ENCODE peak calls at places on chromosome 4, in seven cellular contexts. G is astrocyte of the spinal cord, I is MM.1S, H is omental fat pad, O is fibroblast of lung, D is neural crest cell, N is endothelial cell of umbilical vein. A is an unnamed sample.

GRCh38 chr4:81314897-81315470 is 100.0 kb upstream of the PRKG2 start:
- DNase-seq in G (peak), I (no peak), H (no peak), O (peak), D (no peak), N (no peak), A (no peak)

GRCh38 chr4:102042843-102043802 is 252.6 kb downstream of the BANK1 start:
- DNase-seq in G (no peak), I (no peak), H (no peak), O (no peak), D (no peak), N (no peak), A (no peak)

GRCh38 chr4:53010320-53010719 is 148.2 kb downstream of the RASL11B start:
- DNase-seq in G (peak), I (no peak), H (no peak), O (peak), D (no peak), N (no peak), A (no peak)

GRCh38 chr4:15392053-15392805 is 35.6 kb upstream of the C1QTNF7 start:
- DNase-seq in G (no peak), I (no peak), H (no peak), O (no peak), D (no peak), N (no peak), A (no peak)

GRCh38 chr4:94673961-94674360 is 83.8 kb upstream of the BMPR1B start:
- DNase-seq in G (no peak), I (no peak), H (no peak), O (no peak), D (no peak), N (no peak), A (peak)

GRCh38 chr4:8238061-8238511 is 31.5 kb upstream of the HTRA3 start:
- DNase-seq in G (no peak), I (peak), H (no peak), O (no peak), D (no peak), N (no peak), A (no peak)

GRCh38 chr4:38145741-38146140 is 185.5 kb downstream of the PTTG2 start:
- DNase-seq in G (peak), I (no peak), H (no peak), O (peak), D (no peak), N (no peak), A (no peak)

GRCh38 chr4:151962138-151962845 is 201.5 kb upstream of the GATB start:
- DNase-seq in G (no peak), I (no peak), H (no peak), O (no peak), D (no peak), N (no peak), A (no peak)

GRCh38 chr4:105946771-105947170 is 51.5 kb downstream of the NPNT start:
- DNase-seq in G (no peak), I (no peak), H (no peak), O (no peak), D (no peak), N (no peak), A (no peak)

GRCh38 chr4:3342182-3342854 is 49.5 kb downstream of the RGS12 start:
- DNase-seq in G (peak), I (no peak), H (no peak), O (peak), D (no peak), N (peak), A (no peak)

GRCh38 chr4:111937368-111937767 is 207.9 kb upstream of the FAM241A start:
- DNase-seq in G (peak), I (peak), H (no peak), O (peak), D (no peak), N (peak), A (no peak)

GRCh38 chr4:139171878-139172691 is 4.9 kb downstream of the ELF2 start:
- DNase-seq in G (peak), I (no peak), H (no peak), O (peak), D (no peak), N (no peak), A (no peak)

GRCh38 chr4:88240297-88240714 is 44.1 kb downstream of the PPM1K start:
- DNase-seq in G (no peak), I (no peak), H (no peak), O (no peak), D (no peak), N (no peak), A (no peak)

GRCh38 chr4:139555705-139556070 is 331 bp downstream of the SETD7 start:
- DNase-seq in G (no peak), I (no peak), H (no peak), O (peak), D (peak), N (no peak), A (no peak)

GRCh38 chr4:26455571-26455970 is 34.7 kb downstream of the CCKAR start:
- DNase-seq in G (no peak), I (no peak), H (no peak), O (no peak), D (no peak), N (no peak), A (no peak)

GRCh38 chr4:37678624-37679023 is 7.6 kb downstream of the RELL1 start:
- DNase-seq in G (no peak), I (no peak), H (no peak), O (no peak), D (no peak), N (no peak), A (no peak)

GRCh38 chr4:24890561-24890960 is 22.3 kb downstream of the CCDC149 start:
- DNase-seq in G (no peak), I (no peak), H (no peak), O (no peak), D (no peak), N (no peak), A (no peak)

GRCh38 chr4:169205146-169205806 is 65.5 kb downstream of the SH3RF1 start:
- DNase-seq in G (no peak), I (no peak), H (no peak), O (peak), D (no peak), N (no peak), A (no peak)

GRCh38 chr4:124018383-124019317 is 622.1 kb downstream of the SPRY1 start:
- DNase-seq in G (peak), I (peak), H (no peak), O (peak), D (no peak), N (peak), A (no peak)

GRCh38 chr4:15469402-15470148 is at the start of gene CC2D2A:
- DNase-seq in G (peak), I (no peak), H (no peak), O (peak), D (peak), N (peak), A (peak)

GRCh38 chr4:3452376-3452775 is 10.6 kb downstream of the HGFAC start:
- DNase-seq in G (no peak), I (no peak), H (no peak), O (no peak), D (no peak), N (no peak), A (peak)

GRCh38 chr4:41512604-41513003 is 25.4 kb upstream of the LIMCH1 start:
- DNase-seq in G (no peak), I (no peak), H (no peak), O (no peak), D (no peak), N (no peak), A (no peak)

GRCh38 chr4:73883306-73883705 is 14.1 kb downstream of the CXCL1 start:
- DNase-seq in G (peak), I (peak), H (no peak), O (peak), D (no peak), N (peak), A (no peak)

GRCh38 chr4:156663663-156664062 is 307.9 kb downstream of the PDGFC start:
- DNase-seq in G (no peak), I (no peak), H (no peak), O (no peak), D (no peak), N (no peak), A (no peak)

GRCh38 chr4:85200106-85200505 is 233.6 kb upstream of the WDFY3 start:
- DNase-seq in G (no peak), I (no peak), H (no peak), O (no peak), D (no peak), N (no peak), A (no peak)

GRCh38 chr4:140172960-140173359 is 19.0 kb upstream of the MAML3 start:
- DNase-seq in G (no peak), I (no peak), H (no peak), O (no peak), D (no peak), N (no peak), A (no peak)

GRCh38 chr4:41880840-41881831 is 54.1 kb upstream of the TMEM33 start:
- DNase-seq in G (peak), I (no peak), H (no peak), O (peak), D (no peak), N (no peak), A (no peak)

GRCh38 chr4:53601251-53601764 is 10.0 kb upstream of the LNX1 start:
- DNase-seq in G (no peak), I (peak), H (no peak), O (no peak), D (peak), N (peak), A (peak)

GRCh38 chr4:25107827-25108516 is 52.3 kb downstream of the SEPSECS start:
- DNase-seq in G (no peak), I (no peak), H (no peak), O (no peak), D (no peak), N (no peak), A (no peak)

GRCh38 chr4:152988721-152989553 is 52.8 kb downstream of the FHDC1 start:
- DNase-seq in G (no peak), I (no peak), H (no peak), O (no peak), D (no peak), N (no peak), A (no peak)

GRCh38 chr4:18882468-18882867 is 860.9 kb upstream of the LCORL start:
- DNase-seq in G (peak), I (no peak), H (no peak), O (peak), D (no peak), N (peak), A (no peak)

GRCh38 chr4:182918791-182919302 is 1.7 kb upstream of the DCTD start:
- DNase-seq in G (no peak), I (peak), H (no peak), O (no peak), D (no peak), N (no peak), A (no peak)

GRCh38 chr4:2750719-2751605 is 5.2 kb downstream of the TNIP2 start:
- DNase-seq in G (no peak), I (no peak), H (no peak), O (no peak), D (no peak), N (no peak), A (no peak)

GRCh38 chr4:77154074-77154473 is 2.9 kb upstream of the CCNG2 start:
- DNase-seq in G (no peak), I (peak), H (no peak), O (no peak), D (no peak), N (no peak), A (no peak)

GRCh38 chr4:132642196-132642817 is 506.8 kb upstream of the PCDH10 start:
- DNase-seq in G (peak), I (peak), H (no peak), O (peak), D (peak), N (peak), A (peak)

GRCh38 chr4:168777277-168777965 is 232.6 kb downstream of the CBR4 start:
- DNase-seq in G (no peak), I (no peak), H (no peak), O (no peak), D (no peak), N (peak), A (no peak)

DNA sequence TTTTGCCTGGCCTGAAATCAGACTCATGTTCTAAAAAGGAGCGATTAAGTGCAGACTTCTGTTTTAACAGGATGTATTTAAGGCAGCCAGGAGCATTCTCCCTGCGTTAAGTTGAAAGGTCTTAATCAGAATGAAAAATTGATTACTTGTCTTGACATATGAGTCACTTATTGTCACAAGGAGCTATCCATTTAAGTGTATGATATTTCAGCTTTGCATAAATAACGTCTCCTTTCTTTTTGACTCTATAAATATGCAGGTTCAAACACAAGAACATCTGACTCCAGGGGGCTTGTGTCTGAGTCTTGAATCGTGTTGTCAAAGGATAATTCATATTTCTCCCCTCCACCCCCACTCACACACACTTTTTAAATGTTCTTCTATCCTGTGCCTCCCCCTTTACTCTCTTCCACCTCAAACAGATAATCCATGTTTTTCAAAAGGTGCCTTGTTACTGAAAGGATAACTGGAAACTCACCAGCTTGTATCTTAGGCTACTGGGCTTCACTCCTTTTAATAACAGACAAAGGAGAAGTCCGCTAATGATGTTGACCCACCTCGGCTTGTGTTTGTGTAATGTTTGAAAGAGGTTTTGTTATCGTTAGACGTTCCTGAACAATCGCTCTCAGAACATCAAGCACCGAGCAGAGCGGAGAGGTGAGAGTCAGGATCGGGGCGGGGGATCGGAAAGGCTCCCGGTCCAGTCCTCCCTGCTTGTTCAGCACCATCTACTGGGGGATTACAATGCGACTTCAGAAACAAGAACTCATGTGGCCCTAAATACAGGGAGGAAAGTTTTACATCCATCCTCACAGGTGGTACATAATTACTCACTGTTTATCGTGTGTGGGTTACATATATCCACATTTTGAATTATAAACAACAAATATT is 107.5 kb upstream of the RPL34 start:
- DNase-seq in G (peak), I (no peak), H (no peak), O (peak), D (peak), N (peak), A (peak)
- TF ChIP-seq CTCF in G (peak), I (no peak), H (no peak), O (peak), D (peak), N (no peak), A (peak)

GRCh38 chr4:103753868-103754653 is 34.3 kb upstream of the TACR3 start:
- DNase-seq in G (no peak), I (no peak), H (no peak), O (no peak), D (no peak), N (no peak), A (peak)
- TF ChIP-seq CTCF in G (no peak), I (no peak), H (no peak), O (no peak), D (no peak), N (no peak), A (no peak)

GRCh38 chr4:23337292-23337691 is 552.6 kb downstream of the PPARGC1A start:
- DNase-seq in G (no peak), I (peak), H (no peak), O (no peak), D (no peak), N (no peak), A (no peak)
- TF ChIP-seq CTCF in G (no peak), I (peak), H (no peak), O (peak), D (peak), N (no peak), A (peak)

GRCh38 chr4:43619219-43619618 is 726.7 kb downstream of the GRXCR1 start:
- DNase-seq in G (no peak), I (no peak), H (no peak), O (no peak), D (no peak), N (no peak), A (no peak)
- TF ChIP-seq CTCF in G (no peak), I (no peak), H (no peak), O (no peak), D (no peak), N (no peak), A (no peak)

GRCh38 chr4:113899260-113900177 is 79.9 kb downstream of the ARSJ start:
- DNase-seq in G (no peak), I (peak), H (no peak), O (no peak), D (no peak), N (no peak), A (no peak)

GRCh38 chr4:113905301-113905700 is 74.1 kb downstream of the ARSJ start:
- DNase-seq in G (no peak), I (no peak), H (no peak), O (peak), D (no peak), N (no peak), A (no peak)

GRCh38 chr4:113907559-113907958 is 71.9 kb downstream of the ARSJ start:
- DNase-seq in G (no peak), I (no peak), H (no peak), O (no peak), D (no peak), N (no peak), A (no peak)

DNA sequence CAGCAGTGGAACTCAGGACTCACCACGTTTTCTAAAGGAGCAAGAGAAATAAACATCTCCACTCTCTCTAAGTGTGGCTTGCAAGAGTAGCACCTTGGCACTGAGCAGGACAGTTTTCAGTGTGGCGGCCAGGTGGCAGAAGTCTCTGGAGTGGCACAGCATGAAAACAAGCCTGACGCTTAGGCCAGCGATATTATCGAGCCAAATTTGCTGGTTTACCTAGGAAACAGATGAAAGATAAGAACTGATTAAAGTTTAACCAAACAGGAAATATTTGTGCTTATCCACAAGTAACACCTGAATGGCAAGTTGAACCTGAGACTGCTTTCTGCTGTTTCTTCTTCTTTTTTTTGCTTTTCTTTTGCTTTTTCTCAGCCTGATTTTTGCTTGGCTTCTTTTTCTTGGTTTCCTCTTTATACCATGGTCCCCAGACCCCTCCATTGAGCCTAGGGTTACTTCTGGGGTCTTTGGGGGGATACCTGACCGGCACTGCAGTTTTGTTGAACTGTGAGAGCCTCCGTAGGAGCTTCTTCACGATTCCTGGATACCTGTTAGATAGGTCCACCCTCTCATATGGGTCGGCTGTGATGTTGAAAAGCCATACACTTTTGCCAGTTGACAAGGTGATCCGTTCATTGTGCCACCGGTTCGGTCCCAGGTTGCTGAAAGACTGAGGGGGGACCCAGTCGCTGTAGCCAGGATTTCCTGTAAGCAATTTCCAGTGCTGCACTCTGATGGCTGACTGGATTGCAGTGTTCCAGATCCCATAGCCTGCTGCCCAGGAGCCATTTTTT is 77.3 kb downstream of the ARSJ start:
- DNase-seq in G (no peak), I (no peak), H (no peak), O (no peak), D (no peak), N (peak), A (no peak)
- TF ChIP-seq CTCF in G (no peak), I (no peak), H (no peak), O (no peak), D (no peak), N (no peak), A (no peak)

GRCh38 chr4:142846105-142846728 is at the start of gene INPP4B:
- DNase-seq in G (peak), I (peak), H (no peak), O (peak), D (peak), N (peak), A (peak)

GRCh38 chr4:142838781-142839180 is 7.3 kb downstream of the INPP4B start:
- DNase-seq in G (no peak), I (no peak), H (no peak), O (no peak), D (no peak), N (no peak), A (no peak)

GRCh38 chr4:142844782-142845181 is 1.3 kb downstream of the INPP4B start:
- DNase-seq in G (no peak), I (no peak), H (no peak), O (no peak), D (no peak), N (no peak), A (no peak)

GRCh38 chr4:142845293-142846070 is 619 bp downstream of the INPP4B start:
- DNase-seq in G (peak), I (no peak), H (no peak), O (no peak), D (no peak), N (peak), A (peak)

DNA sequence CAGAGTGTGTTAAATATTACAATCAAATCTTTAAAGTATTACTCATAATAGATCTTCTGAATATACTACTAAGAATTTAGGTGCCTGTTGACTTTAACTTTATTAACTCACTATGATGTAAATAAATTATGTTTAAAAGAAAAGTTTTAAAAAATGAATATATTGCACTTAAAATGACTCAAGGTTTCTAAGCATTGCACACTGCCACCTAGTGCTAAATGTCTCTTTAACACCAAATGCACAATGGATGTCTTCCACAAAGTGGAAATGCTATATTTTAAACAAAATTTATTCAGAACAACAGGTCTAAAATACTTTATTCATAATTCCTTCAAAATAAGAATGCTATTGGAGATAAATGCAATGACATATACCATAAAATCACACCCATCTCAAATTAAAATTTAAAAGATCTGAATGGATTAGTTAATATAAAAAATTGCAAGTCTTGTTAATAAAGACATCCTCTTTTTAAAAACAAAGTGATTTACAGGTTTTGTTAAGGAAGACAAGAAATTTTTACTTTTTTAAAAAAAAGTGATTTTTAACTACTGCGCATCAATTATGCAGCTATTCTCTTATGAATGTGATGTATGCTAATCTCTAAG is 5.5 kb downstream of the INPP4B start:
- DNase-seq in G (peak), I (peak), H (no peak), O (peak), D (no peak), N (peak), A (no peak)
- TF ChIP-seq CTCF in G (peak), I (peak), H (no peak), O (peak), D (peak), N (peak), A (peak)